ENCODE peak calls at places on chromosomes 12 and 14, in six cellular contexts. One of them, this sample, is unnamed.

GRCh38 chr14:80956922-80957321 is 1.5 kb downstream of the TSHR start:
- DNase-seq in Peyer's patch: no peak
- DNase-seq in non-pigmented ciliary epithelial cell: no peak
- DNase-seq in NCI-H2081: no peak
- DNase-seq in breast epithelium: no peak
- DNase-seq in heart left ventricle: no peak
- DNase-seq in this sample: no peak

GRCh38 chr12:79378496-79378895 is 312.3 kb downstream of the PAWR start:
- DNase-seq in non-pigmented ciliary epithelial cell: no peak
- DNase-seq in Peyer's patch: no peak
- DNase-seq in breast epithelium: no peak
- DNase-seq in heart left ventricle: no peak
- DNase-seq in NCI-H2081: no peak
- DNase-seq in this sample: no peak

GRCh38 chr12:49766115-49766455 is 24.7 kb downstream of the TMBIM6 start:
- DNase-seq in heart left ventricle: no peak
- DNase-seq in Peyer's patch: no peak
- DNase-seq in NCI-H2081: no peak
- DNase-seq in breast epithelium: no peak
- DNase-seq in non-pigmented ciliary epithelial cell: no peak
- DNase-seq in this sample: no peak

GRCh38 chr14:65470404-65470880 is 57.9 kb downstream of the FUT8 start:
- DNase-seq in Peyer's patch: peak
- DNase-seq in NCI-H2081: no peak
- DNase-seq in heart left ventricle: no peak
- DNase-seq in breast epithelium: no peak
- DNase-seq in non-pigmented ciliary epithelial cell: no peak
- DNase-seq in this sample: no peak

GRCh38 chr12:26156201-26156871 is 31.5 kb upstream of the BHLHE41 start:
- DNase-seq in non-pigmented ciliary epithelial cell: no peak
- DNase-seq in heart left ventricle: no peak
- DNase-seq in NCI-H2081: no peak
- DNase-seq in Peyer's patch: no peak
- DNase-seq in breast epithelium: no peak
- DNase-seq in this sample: no peak

GRCh38 chr12:89461649-89462612 is 62.7 kb downstream of the GALNT4 start:
- DNase-seq in breast epithelium: no peak
- DNase-seq in heart left ventricle: no peak
- DNase-seq in NCI-H2081: peak
- DNase-seq in Peyer's patch: no peak
- DNase-seq in non-pigmented ciliary epithelial cell: no peak
- DNase-seq in this sample: no peak

GRCh38 chr14:73749706-73750105 is 35.5 kb upstream of the PNMA1 start:
- DNase-seq in NCI-H2081: no peak
- DNase-seq in heart left ventricle: no peak
- DNase-seq in breast epithelium: no peak
- DNase-seq in Peyer's patch: no peak
- DNase-seq in non-pigmented ciliary epithelial cell: no peak
- DNase-seq in this sample: no peak

GRCh38 chr14:98210045-98210678 is 1061.8 kb downstream of the BCL11B start:
- DNase-seq in non-pigmented ciliary epithelial cell: no peak
- DNase-seq in NCI-H2081: no peak
- DNase-seq in Peyer's patch: no peak
- DNase-seq in heart left ventricle: no peak
- DNase-seq in breast epithelium: no peak
- DNase-seq in this sample: no peak

GRCh38 chr12:50574621-50575348 is 70.0 kb downstream of the DIP2B start:
- DNase-seq in heart left ventricle: no peak
- DNase-seq in breast epithelium: peak
- DNase-seq in Peyer's patch: no peak
- DNase-seq in non-pigmented ciliary epithelial cell: no peak
- DNase-seq in NCI-H2081: no peak
- DNase-seq in this sample: no peak

GRCh38 chr14:39109893-39110715 is 4.0 kb upstream of the GEMIN2 start:
- DNase-seq in heart left ventricle: no peak
- DNase-seq in non-pigmented ciliary epithelial cell: no peak
- DNase-seq in breast epithelium: no peak
- DNase-seq in NCI-H2081: no peak
- DNase-seq in Peyer's patch: no peak
- DNase-seq in this sample: no peak

GRCh38 chr14:97705976-97706375 is 908.8 kb downstream of the VRK1 start:
- DNase-seq in NCI-H2081: no peak
- DNase-seq in non-pigmented ciliary epithelial cell: no peak
- DNase-seq in breast epithelium: no peak
- DNase-seq in heart left ventricle: no peak
- DNase-seq in Peyer's patch: no peak
- DNase-seq in this sample: no peak

GRCh38 chr12:32163596-32163995 is 56.9 kb downstream of the BICD1 start:
- DNase-seq in breast epithelium: no peak
- DNase-seq in NCI-H2081: no peak
- DNase-seq in heart left ventricle: no peak
- DNase-seq in Peyer's patch: no peak
- DNase-seq in non-pigmented ciliary epithelial cell: no peak
- DNase-seq in this sample: no peak

GRCh38 chr12:46503637-46504036 is 131.1 kb upstream of the SLC38A2 start:
- DNase-seq in Peyer's patch: no peak
- DNase-seq in NCI-H2081: no peak
- DNase-seq in non-pigmented ciliary epithelial cell: no peak
- DNase-seq in heart left ventricle: no peak
- DNase-seq in breast epithelium: no peak
- DNase-seq in this sample: no peak

GRCh38 chr12:4277205-4277543 is 3.6 kb downstream of the CCND2 start:
- DNase-seq in NCI-H2081: no peak
- DNase-seq in Peyer's patch: no peak
- DNase-seq in breast epithelium: no peak
- DNase-seq in non-pigmented ciliary epithelial cell: no peak
- DNase-seq in heart left ventricle: no peak
- DNase-seq in this sample: no peak

GRCh38 chr14:57189070-57189469 is 79.6 kb downstream of the EXOC5 start:
- DNase-seq in breast epithelium: no peak
- DNase-seq in Peyer's patch: no peak
- DNase-seq in non-pigmented ciliary epithelial cell: no peak
- DNase-seq in NCI-H2081: peak
- DNase-seq in heart left ventricle: no peak
- DNase-seq in this sample: no peak

GRCh38 chr14:101119830-101120571 is 216.5 kb upstream of the RTL1 start:
- DNase-seq in heart left ventricle: peak
- DNase-seq in NCI-H2081: no peak
- DNase-seq in Peyer's patch: peak
- DNase-seq in breast epithelium: no peak
- DNase-seq in non-pigmented ciliary epithelial cell: no peak
- DNase-seq in this sample: peak

GRCh38 chr14:78324353-78324752 is 154.2 kb downstream of the NRXN3 start:
- DNase-seq in heart left ventricle: no peak
- DNase-seq in non-pigmented ciliary epithelial cell: no peak
- DNase-seq in Peyer's patch: no peak
- DNase-seq in breast epithelium: no peak
- DNase-seq in NCI-H2081: no peak
- DNase-seq in this sample: no peak

GRCh38 chr14:50714452-50715073 is 46.5 kb upstream of the SAV1 start:
- DNase-seq in non-pigmented ciliary epithelial cell: no peak
- DNase-seq in NCI-H2081: no peak
- DNase-seq in heart left ventricle: peak
- DNase-seq in Peyer's patch: no peak
- DNase-seq in breast epithelium: no peak
- DNase-seq in this sample: no peak

GRCh38 chr14:32332415-32333116 is 3.5 kb downstream of the AKAP6 start:
- DNase-seq in NCI-H2081: no peak
- DNase-seq in breast epithelium: no peak
- DNase-seq in Peyer's patch: no peak
- DNase-seq in heart left ventricle: no peak
- DNase-seq in non-pigmented ciliary epithelial cell: no peak
- DNase-seq in this sample: no peak

GRCh38 chr12:21054334-21054733 is 76.7 kb upstream of the SLCO1B1 start:
- DNase-seq in Peyer's patch: no peak
- DNase-seq in NCI-H2081: no peak
- DNase-seq in non-pigmented ciliary epithelial cell: no peak
- DNase-seq in breast epithelium: no peak
- DNase-seq in heart left ventricle: no peak
- DNase-seq in this sample: no peak

GRCh38 chr12:124518051-124518932 is 49.1 kb downstream of the NCOR2 start:
- DNase-seq in heart left ventricle: peak
- DNase-seq in NCI-H2081: peak
- DNase-seq in Peyer's patch: peak
- DNase-seq in non-pigmented ciliary epithelial cell: peak
- DNase-seq in breast epithelium: peak
- DNase-seq in this sample: peak

GRCh38 chr12:88957358-88957757 is 377.1 kb upstream of the KITLG start:
- DNase-seq in heart left ventricle: no peak
- DNase-seq in Peyer's patch: no peak
- DNase-seq in non-pigmented ciliary epithelial cell: no peak
- DNase-seq in NCI-H2081: no peak
- DNase-seq in breast epithelium: no peak
- DNase-seq in this sample: no peak

GRCh38 chr14:34646570-34647255 is 16.8 kb upstream of the SNX6 start:
- DNase-seq in NCI-H2081: no peak
- DNase-seq in Peyer's patch: no peak
- DNase-seq in non-pigmented ciliary epithelial cell: no peak
- DNase-seq in breast epithelium: no peak
- DNase-seq in heart left ventricle: no peak
- DNase-seq in this sample: no peak

GRCh38 chr12:96383991-96384390 is 16.2 kb downstream of the CDK17 start:
- DNase-seq in breast epithelium: no peak
- DNase-seq in non-pigmented ciliary epithelial cell: no peak
- DNase-seq in NCI-H2081: no peak
- DNase-seq in Peyer's patch: no peak
- DNase-seq in heart left ventricle: no peak
- DNase-seq in this sample: no peak

GRCh38 chr12:26846419-26846818 is 13.4 kb upstream of the ITPR2 start:
- DNase-seq in breast epithelium: no peak
- DNase-seq in non-pigmented ciliary epithelial cell: no peak
- DNase-seq in NCI-H2081: no peak
- DNase-seq in Peyer's patch: no peak
- DNase-seq in heart left ventricle: no peak
- DNase-seq in this sample: no peak

GRCh38 chr12:58487280-58488141 is 432.8 kb downstream of the LRIG3 start:
- DNase-seq in Peyer's patch: no peak
- DNase-seq in heart left ventricle: no peak
- DNase-seq in non-pigmented ciliary epithelial cell: peak
- DNase-seq in NCI-H2081: no peak
- DNase-seq in breast epithelium: no peak
- DNase-seq in this sample: no peak

GRCh38 chr12:1837541-1838206 is 17.3 kb downstream of the LRTM2 start:
- DNase-seq in Peyer's patch: peak
- DNase-seq in non-pigmented ciliary epithelial cell: no peak
- DNase-seq in NCI-H2081: no peak
- DNase-seq in heart left ventricle: no peak
- DNase-seq in breast epithelium: no peak
- DNase-seq in this sample: no peak

GRCh38 chr12:3042394-3042793 is 34.8 kb upstream of the TSPAN9 start:
- DNase-seq in heart left ventricle: no peak
- DNase-seq in non-pigmented ciliary epithelial cell: no peak
- DNase-seq in NCI-H2081: no peak
- DNase-seq in breast epithelium: no peak
- DNase-seq in Peyer's patch: no peak
- DNase-seq in this sample: no peak

GRCh38 chr12:118060301-118061010 is 523 bp downstream of the WSB2 start:
- DNase-seq in heart left ventricle: peak
- DNase-seq in non-pigmented ciliary epithelial cell: no peak
- DNase-seq in NCI-H2081: no peak
- DNase-seq in breast epithelium: peak
- DNase-seq in Peyer's patch: peak
- DNase-seq in this sample: peak

GRCh38 chr12:23987032-23987431 is 37.6 kb upstream of the SOX5 start:
- DNase-seq in NCI-H2081: no peak
- DNase-seq in breast epithelium: no peak
- DNase-seq in Peyer's patch: no peak
- DNase-seq in non-pigmented ciliary epithelial cell: no peak
- DNase-seq in heart left ventricle: no peak
- DNase-seq in this sample: no peak

GRCh38 chr12:45623221-45623620 is 106.3 kb upstream of the ARID2 start:
- DNase-seq in NCI-H2081: no peak
- DNase-seq in heart left ventricle: no peak
- DNase-seq in Peyer's patch: no peak
- DNase-seq in breast epithelium: no peak
- DNase-seq in non-pigmented ciliary epithelial cell: no peak
- DNase-seq in this sample: no peak

GRCh38 chr12:123983822-123984485 is 10.9 kb downstream of the ZNF664 start:
- DNase-seq in NCI-H2081: peak
- DNase-seq in Peyer's patch: peak
- DNase-seq in breast epithelium: no peak
- DNase-seq in non-pigmented ciliary epithelial cell: no peak
- DNase-seq in heart left ventricle: peak
- DNase-seq in this sample: peak

This sample was measured in stomach.